ENCODE peak calls at places on chromosomes 11 and 22, in six cellular contexts. One of them, this sample, is unnamed.
A peak's percentile ranks its signal among the peaks of the same experiment; 100 is the strongest.

GRCh38 chr11:121356357-121356756 is 63.8 kb downstream of the SC5D start:
- DNase-seq in HCT116: no peak
- DNase-seq in A549: no peak
- DNase-seq in uterus: no peak
- DNase-seq in NB4: no peak
- DNase-seq in heart left ventricle: no peak
- DNase-seq in this sample: no peak

GRCh38 chr11:94576306-94576705 is 9.1 kb downstream of the PIWIL4 start:
- DNase-seq in HCT116: no peak
- DNase-seq in A549: no peak
- DNase-seq in uterus: no peak
- DNase-seq in NB4: peak; percentile 46
- DNase-seq in heart left ventricle: no peak
- DNase-seq in this sample: no peak

GRCh38 chr22:27022256-27022655 is 364.9 kb downstream of the MIAT start:
- DNase-seq in HCT116: no peak
- DNase-seq in A549: peak; percentile 5
- DNase-seq in uterus: no peak
- DNase-seq in NB4: no peak
- DNase-seq in heart left ventricle: no peak
- DNase-seq in this sample: no peak

GRCh38 chr11:33317662-33318061 is 60.5 kb downstream of the HIPK3 start:
- DNase-seq in HCT116: no peak
- DNase-seq in A549: no peak
- DNase-seq in uterus: no peak
- DNase-seq in NB4: no peak
- DNase-seq in heart left ventricle: no peak
- DNase-seq in this sample: peak; percentile 22

GRCh38 chr11:87290304-87290922 is 252.7 kb downstream of the TMEM135 start:
- DNase-seq in HCT116: peak; percentile 38
- DNase-seq in A549: peak; percentile 42
- DNase-seq in uterus: no peak
- DNase-seq in NB4: peak; percentile 72
- DNase-seq in heart left ventricle: no peak
- DNase-seq in this sample: peak; percentile 4

GRCh38 chr11:126197277-126197939 is 14.0 kb downstream of the RPUSD4 start:
- DNase-seq in HCT116: no peak
- DNase-seq in A549: no peak
- DNase-seq in uterus: no peak
- DNase-seq in NB4: no peak
- DNase-seq in heart left ventricle: no peak
- DNase-seq in this sample: no peak

GRCh38 chr11:70473873-70474690 is 75.8 kb downstream of the CTTN start:
- DNase-seq in HCT116: no peak
- DNase-seq in A549: no peak
- DNase-seq in uterus: no peak
- DNase-seq in NB4: no peak
- DNase-seq in heart left ventricle: no peak
- DNase-seq in this sample: no peak

GRCh38 chr11:44034639-44035038 is 13.1 kb upstream of the ACCSL start:
- DNase-seq in HCT116: no peak
- DNase-seq in A549: no peak
- DNase-seq in uterus: no peak
- DNase-seq in NB4: no peak
- DNase-seq in heart left ventricle: no peak
- DNase-seq in this sample: no peak

GRCh38 chr11:32451808-32452207 is 16.5 kb upstream of the WT1 start:
- DNase-seq in HCT116: no peak
- DNase-seq in A549: no peak
- DNase-seq in uterus: peak; percentile 62
- DNase-seq in NB4: no peak
- DNase-seq in heart left ventricle: no peak
- DNase-seq in this sample: no peak

GRCh38 chr11:111417766-111418435 is 38.8 kb upstream of the POU2AF1 start:
- DNase-seq in HCT116: no peak
- DNase-seq in A549: no peak
- DNase-seq in uterus: peak; percentile 73
- DNase-seq in NB4: no peak
- DNase-seq in heart left ventricle: peak; percentile 40
- DNase-seq in this sample: no peak

GRCh38 chr22:47172771-47173534 is 410.5 kb downstream of the TBC1D22A start:
- DNase-seq in HCT116: no peak
- DNase-seq in A549: no peak
- DNase-seq in uterus: no peak
- DNase-seq in NB4: no peak
- DNase-seq in heart left ventricle: peak; percentile 10
- DNase-seq in this sample: no peak

GRCh38 chr11:9206496-9206895 is 58.7 kb downstream of the DENND5A start:
- DNase-seq in HCT116: no peak
- DNase-seq in A549: no peak
- DNase-seq in uterus: no peak
- DNase-seq in NB4: no peak
- DNase-seq in heart left ventricle: no peak
- DNase-seq in this sample: no peak

GRCh38 chr11:79663012-79663411 is 222.2 kb upstream of the TENM4 start:
- DNase-seq in HCT116: no peak
- DNase-seq in A549: no peak
- DNase-seq in uterus: no peak
- DNase-seq in NB4: no peak
- DNase-seq in heart left ventricle: no peak
- DNase-seq in this sample: no peak

DNA sequence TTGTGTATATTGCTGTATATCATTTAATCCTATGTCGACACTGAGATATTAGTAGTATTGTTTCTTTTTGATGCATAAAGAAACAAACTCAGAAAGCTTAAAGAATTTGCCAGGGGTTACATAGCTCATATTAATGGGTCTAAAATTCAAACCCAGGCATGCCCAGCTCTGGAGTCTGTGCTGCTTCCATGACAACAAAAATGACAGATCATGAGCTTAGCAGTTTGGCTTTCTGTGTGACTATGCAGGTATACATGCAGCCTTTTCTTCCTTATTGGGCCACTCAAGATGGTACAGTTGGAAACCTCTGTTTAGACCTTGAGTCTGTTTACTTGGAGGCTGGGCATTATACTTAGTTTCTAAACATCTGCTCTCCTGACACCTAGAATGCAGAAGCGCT is 220.5 kb upstream of the TENM4 start:
- DNase-seq in HCT116: no peak
- DNase-seq in A549: no peak
- DNase-seq in uterus: no peak
- DNase-seq in NB4: no peak
- DNase-seq in heart left ventricle: no peak
- DNase-seq in this sample: no peak
- TF ChIP-seq POLR2A in HCT116: no peak
- TF ChIP-seq POLR2A in A549: no peak
- TF ChIP-seq POLR2A in uterus: no peak
- TF ChIP-seq POLR2A in NB4: no peak
- TF ChIP-seq POLR2A in heart left ventricle: no peak
- TF ChIP-seq POLR2A in this sample: no peak

GRCh38 chr22:30439226-30439625 is 13.7 kb downstream of the MTFP1 start:
- DNase-seq in HCT116: no peak
- DNase-seq in A549: no peak
- DNase-seq in uterus: no peak
- DNase-seq in NB4: no peak
- DNase-seq in heart left ventricle: no peak
- DNase-seq in this sample: no peak

GRCh38 chr22:30445438-30445936 is 19.9 kb downstream of the MTFP1 start:
- DNase-seq in HCT116: no peak
- DNase-seq in A549: no peak
- DNase-seq in uterus: no peak
- DNase-seq in NB4: no peak
- DNase-seq in heart left ventricle: no peak
- DNase-seq in this sample: no peak

GRCh38 chr22:30441088-30441487 is 15.5 kb downstream of the MTFP1 start:
- DNase-seq in HCT116: no peak
- DNase-seq in A549: no peak
- DNase-seq in uterus: no peak
- DNase-seq in NB4: no peak
- DNase-seq in heart left ventricle: no peak
- DNase-seq in this sample: no peak

GRCh38 chr22:30439836-30440235 is 14.3 kb downstream of the MTFP1 start:
- DNase-seq in HCT116: no peak
- DNase-seq in A549: no peak
- DNase-seq in uterus: no peak
- DNase-seq in NB4: no peak
- DNase-seq in heart left ventricle: no peak
- DNase-seq in this sample: no peak

GRCh38 chr22:30444632-30445437 is 19.3 kb downstream of the MTFP1 start:
- DNase-seq in HCT116: peak; percentile 54
- DNase-seq in A549: peak; percentile 64
- DNase-seq in uterus: no peak
- DNase-seq in NB4: peak; percentile 62
- DNase-seq in heart left ventricle: no peak
- DNase-seq in this sample: no peak
- TF ChIP-seq POLR2A in HCT116: peak; percentile 98
- TF ChIP-seq POLR2A in A549: peak; percentile 6
- TF ChIP-seq POLR2A in uterus: no peak
- TF ChIP-seq POLR2A in NB4: no peak
- TF ChIP-seq POLR2A in heart left ventricle: no peak
- TF ChIP-seq POLR2A in this sample: no peak

DNA sequence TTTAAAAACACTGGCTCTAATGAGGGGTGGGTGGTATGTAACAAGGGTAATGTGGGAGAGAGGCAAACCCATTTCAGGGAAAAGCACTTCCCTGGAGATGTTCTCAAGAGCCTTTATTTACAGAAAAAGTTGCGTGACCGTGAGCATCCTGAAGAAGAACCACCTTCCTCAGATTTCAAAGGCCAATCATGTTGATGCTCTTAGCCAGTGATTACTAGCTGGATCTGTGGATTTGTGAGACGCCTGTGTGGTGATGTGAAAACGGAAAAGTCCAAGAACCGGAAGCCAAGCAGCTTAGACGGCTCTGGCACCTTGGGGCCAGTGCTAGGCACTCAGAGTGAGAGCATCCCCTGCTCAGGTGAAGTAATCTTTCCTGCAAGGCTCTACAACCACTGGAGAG is 12.6 kb upstream of the UBASH3B start:
- DNase-seq in HCT116: no peak
- DNase-seq in A549: peak; percentile 57
- DNase-seq in uterus: no peak
- DNase-seq in NB4: no peak
- DNase-seq in heart left ventricle: no peak
- DNase-seq in this sample: no peak
- TF ChIP-seq POLR2A in HCT116: no peak
- TF ChIP-seq POLR2A in A549: no peak
- TF ChIP-seq POLR2A in uterus: no peak
- TF ChIP-seq POLR2A in NB4: no peak
- TF ChIP-seq POLR2A in heart left ventricle: no peak
- TF ChIP-seq POLR2A in this sample: no peak

DNA sequence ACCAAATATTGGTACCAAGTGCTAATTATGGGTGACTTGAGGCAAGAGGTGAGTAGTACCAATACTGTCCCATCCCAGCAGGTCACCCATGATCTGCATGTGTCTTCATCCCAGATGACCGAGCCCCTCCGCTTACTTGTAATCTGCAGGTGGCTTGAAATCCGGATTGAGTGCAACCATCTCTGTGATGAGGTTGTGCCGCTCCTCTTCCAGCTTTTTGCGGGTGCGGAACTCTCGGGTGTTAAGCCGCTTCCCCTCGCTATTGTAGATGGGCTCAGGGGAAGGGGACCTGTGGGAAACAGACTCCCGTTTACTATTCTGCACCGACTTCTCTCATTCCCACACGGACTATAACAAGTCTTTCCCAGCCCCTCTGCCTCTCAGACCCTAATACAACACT is 8.2 kb downstream of the SF1 start:
- DNase-seq in HCT116: no peak
- DNase-seq in A549: no peak
- DNase-seq in uterus: no peak
- DNase-seq in NB4: no peak
- DNase-seq in heart left ventricle: no peak
- DNase-seq in this sample: no peak
- TF ChIP-seq POLR2A in HCT116: no peak
- TF ChIP-seq POLR2A in A549: no peak
- TF ChIP-seq POLR2A in uterus: no peak
- TF ChIP-seq POLR2A in NB4: no peak
- TF ChIP-seq POLR2A in heart left ventricle: no peak
- TF ChIP-seq POLR2A in this sample: no peak

DNA sequence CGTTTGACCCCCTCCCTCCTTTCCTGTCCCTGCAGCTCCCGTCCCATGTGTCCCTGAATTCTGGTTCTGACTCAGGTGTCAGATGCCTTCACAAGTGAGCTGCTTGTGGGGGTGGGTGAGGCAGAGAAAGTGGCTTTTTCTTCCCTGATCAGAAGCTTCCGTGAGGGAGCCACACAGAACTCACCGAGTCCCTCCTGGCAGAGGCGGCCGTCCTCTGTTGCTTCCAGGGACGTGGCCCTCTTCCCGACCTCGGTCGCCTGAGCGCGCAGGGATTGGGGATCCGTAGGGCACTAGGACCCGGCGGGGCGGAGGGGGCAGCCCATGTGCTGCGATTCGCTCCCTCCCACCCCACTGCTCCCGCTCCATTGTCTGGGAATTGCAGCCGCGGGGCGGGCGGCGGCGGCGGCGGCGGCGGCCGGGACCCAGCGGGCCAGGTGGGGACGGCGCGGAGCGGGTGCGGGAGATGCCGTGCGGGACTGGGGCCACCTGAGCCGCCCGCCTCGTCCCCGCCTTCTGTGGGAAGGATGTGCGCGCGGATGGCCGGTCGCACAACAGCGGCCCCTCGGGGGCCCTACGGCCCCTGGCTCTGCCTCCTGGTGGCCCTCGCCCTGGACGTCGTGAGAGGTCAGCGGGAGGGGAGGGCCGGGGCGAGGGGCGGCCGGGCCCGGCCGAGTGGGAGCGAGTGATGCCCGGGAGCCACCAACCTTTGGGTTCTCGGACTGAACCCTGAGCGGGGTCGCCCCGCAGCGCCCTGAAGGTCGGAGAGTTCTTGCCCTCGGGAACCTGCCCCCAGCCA is at the start of gene TMEM132A:
- DNase-seq in HCT116: peak; percentile 37
- DNase-seq in A549: peak; percentile 93
- DNase-seq in uterus: peak; percentile 65
- DNase-seq in NB4: no peak
- DNase-seq in heart left ventricle: peak; percentile 82
- DNase-seq in this sample: peak; percentile 95
- TF ChIP-seq POLR2A in HCT116: no peak
- TF ChIP-seq POLR2A in A549: peak; percentile 52
- TF ChIP-seq POLR2A in uterus: peak; percentile 30
- TF ChIP-seq POLR2A in NB4: no peak
- TF ChIP-seq POLR2A in heart left ventricle: no peak
- TF ChIP-seq POLR2A in this sample: peak; percentile 48

GRCh38 chr22:36940676-36941075 is 27.2 kb downstream of the CSF2RB start:
- DNase-seq in HCT116: no peak
- DNase-seq in A549: no peak
- DNase-seq in uterus: no peak
- DNase-seq in NB4: no peak
- DNase-seq in heart left ventricle: no peak
- DNase-seq in this sample: no peak
- TF ChIP-seq POLR2A in HCT116: no peak
- TF ChIP-seq POLR2A in A549: no peak
- TF ChIP-seq POLR2A in uterus: no peak
- TF ChIP-seq POLR2A in NB4: no peak
- TF ChIP-seq POLR2A in heart left ventricle: no peak
- TF ChIP-seq POLR2A in this sample: no peak